ENCODE peak calls at places on chromosomes 12 and 14, in six cellular contexts. Q, I, L, K, P and U are unnamed samples.

GRCh38 chr12:105920161-105920684 is 218.5 kb downstream of the NUAK1 start:
- DNase-seq in P (no peak), L (no peak), Q (peak), I (no peak), K (no peak), U (no peak)

GRCh38 chr14:29814153-29815057 is 113.2 kb downstream of the PRKD1 start:
- DNase-seq in Q (peak), I (no peak), K (no peak), P (peak), L (no peak), U (no peak)

GRCh38 chr14:26255213-26255612 is 342.6 kb downstream of the NOVA1 start:
- DNase-seq in P (no peak), L (peak), Q (no peak), I (no peak), K (peak), U (no peak)

GRCh38 chr12:25433581-25434325 is 119.3 kb downstream of the LMNTD1 start:
- DNase-seq in L (peak), Q (no peak), K (no peak), P (no peak), I (no peak), U (no peak)

GRCh38 chr12:64674367-64674922 is 64.2 kb downstream of the RASSF3 start:
- DNase-seq in P (no peak), L (no peak), I (no peak), K (no peak), Q (no peak), U (no peak)

GRCh38 chr14:48616941-48617340 is 941.5 kb upstream of the MDGA2 start:
- DNase-seq in Q (no peak), K (no peak), L (no peak), I (no peak), P (no peak), U (peak)

GRCh38 chr14:106308839-106309389 is 782.5 kb downstream of the TMEM121 start:
- DNase-seq in I (peak), L (peak), Q (no peak), P (peak), K (no peak), U (no peak)

GRCh38 chr12:94511506-94511905 is 51.8 kb upstream of the CEP83 start:
- DNase-seq in P (no peak), I (no peak), Q (no peak), L (no peak), K (no peak), U (no peak)

GRCh38 chr12:53479314-53479713 is 19.9 kb downstream of the MAP3K12 start:
- DNase-seq in Q (no peak), K (no peak), L (no peak), I (no peak), P (no peak), U (no peak)

GRCh38 chr14:102731101-102731870 is 46.0 kb upstream of the TRAF3 start:
- DNase-seq in K (no peak), Q (no peak), P (no peak), I (no peak), L (no peak), U (no peak)

GRCh38 chr12:113368331-113368730 is 9.9 kb downstream of the PLBD2 start:
- DNase-seq in K (no peak), L (peak), Q (no peak), I (no peak), P (no peak), U (no peak)

GRCh38 chr14:104895786-104896642 is 28.7 kb upstream of the PLD4 start:
- DNase-seq in P (peak), L (no peak), Q (no peak), I (no peak), K (no peak), U (no peak)

GRCh38 chr14:58082011-58082410 is 70.0 kb downstream of the ARMH4 start:
- DNase-seq in L (no peak), K (no peak), Q (no peak), P (no peak), I (no peak), U (no peak)

GRCh38 chr12:76820888-76821482 is 57.1 kb downstream of the ZDHHC17 start:
- DNase-seq in L (peak), Q (peak), I (no peak), P (peak), K (peak), U (peak)

GRCh38 chr14:30994681-30995620 is 30.5 kb upstream of the AP4S1 start:
- DNase-seq in L (peak), K (peak), Q (no peak), I (no peak), P (no peak), U (no peak)

GRCh38 chr12:95590775-95591174 is 39.5 kb upstream of the USP44 start:
- DNase-seq in L (no peak), Q (no peak), K (no peak), I (no peak), P (no peak), U (no peak)